ENCODE peak calls at places on chromosomes 1 and 21, in six cellular contexts. Z is neuronal stem cell, H is IMR-90, R is H1, S is trophoblast cell, M is mesenchymal stem cell. L is an unnamed sample.
A peak's percentile ranks its signal among the peaks of the same experiment; 100 is the strongest.

GRCh38 chr1:167057297-167057688 is 32.9 kb downstream of the GPA33 start:
- DNase-seq in Z (peak; percentile 53), H (peak; percentile 9), R (peak; percentile 33), S (peak; percentile 65), M (no peak), L (peak; percentile 84)

GRCh38 chr1:115160728-115161127 is 71.4 kb upstream of the TSPAN2 start:
- DNase-seq in Z (no peak), H (no peak), R (no peak), S (no peak), M (no peak), L (no peak)

GRCh38 chr21:16162953-16163352 is 433.2 kb downstream of the USP25 start:
- DNase-seq in Z (no peak), H (no peak), R (no peak), S (no peak), M (no peak), L (no peak)

GRCh38 chr1:121458291-121459048 is 273.7 kb downstream of the SRGAP2C start:
- DNase-seq in Z (no peak), H (no peak), R (no peak), S (peak; percentile 17), M (peak; percentile 20), L (no peak)

GRCh38 chr1:15244813-15245212 is 2.2 kb upstream of the FHAD1 start:
- DNase-seq in Z (no peak), H (no peak), R (no peak), S (no peak), M (no peak), L (peak; percentile 43)

GRCh38 chr21:29441651-29442050 is 142.9 kb downstream of the BACH1 start:
- DNase-seq in Z (no peak), H (no peak), R (no peak), S (no peak), M (no peak), L (no peak)

GRCh38 chr1:153881764-153882163 is 41.0 kb downstream of the GATAD2B start:
- DNase-seq in Z (no peak), H (peak; percentile 62), R (no peak), S (no peak), M (no peak), L (no peak)

GRCh38 chr1:94801919-94802546 is 18.1 kb upstream of the SLC44A3 start:
- DNase-seq in Z (peak; percentile 24), H (peak; percentile 94), R (peak; percentile 19), S (peak; percentile 65), M (peak; percentile 94), L (peak; percentile 87)

GRCh38 chr21:42640486-42640885 is 12.9 kb upstream of the PDE9A start:
- DNase-seq in Z (no peak), H (no peak), R (no peak), S (no peak), M (no peak), L (no peak)

GRCh38 chr21:28445081-28445830 is 547.4 kb downstream of the LTN1 start:
- DNase-seq in Z (no peak), H (peak; percentile 91), R (no peak), S (peak; percentile 21), M (peak; percentile 24), L (no peak)

GRCh38 chr1:75672108-75672507 is 52.4 kb upstream of the ACADM start:
- DNase-seq in Z (no peak), H (no peak), R (no peak), S (no peak), M (no peak), L (peak; percentile 42)
- H2BK120ac ChIP-seq in Z (no peak overlapping the region), H (no peak overlapping the region), R (peak overlapping the region; percentile 48), S (peak overlapping the region; percentile 81), M (no peak overlapping the region), L (no peak overlapping the region)

GRCh38 chr1:86339421-86339820 is 56.7 kb downstream of the ODF2L start:
- DNase-seq in Z (no peak), H (no peak), R (no peak), S (no peak), M (peak; percentile 9), L (no peak)
- H3K18ac ChIP-seq in Z (no peak overlapping the region), H (no peak overlapping the region), R (no peak overlapping the region), S (no peak overlapping the region), M (no peak overlapping the region), L (no peak overlapping the region)

DNA sequence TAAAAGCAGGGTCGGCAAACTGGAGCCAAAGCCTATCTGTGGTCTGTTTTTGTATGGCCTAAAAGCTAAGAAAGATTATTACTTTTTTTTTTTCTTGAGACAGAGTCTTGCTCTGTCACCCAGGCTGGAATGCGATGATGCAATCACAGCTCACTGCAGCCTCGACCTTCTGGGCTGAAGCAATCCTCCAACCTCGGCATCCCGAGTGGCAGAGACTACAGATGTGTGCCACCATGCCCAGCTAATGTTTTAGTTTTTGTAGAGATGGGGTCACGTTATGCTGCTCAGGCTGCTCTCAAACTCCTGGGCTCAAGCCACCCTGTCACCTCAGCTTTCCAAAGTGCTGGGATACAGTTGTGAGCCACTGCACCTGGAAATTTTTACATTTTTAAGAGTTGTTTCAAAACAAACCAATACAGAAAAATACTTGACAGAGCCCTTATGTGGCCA is 6.5 kb upstream of the GLRX2 start:
- DNase-seq in Z (no peak), H (peak; percentile 87), R (no peak), S (peak; percentile 78), M (peak; percentile 88), L (peak; percentile 80)
- H3K4me3 ChIP-seq in Z (no peak overlapping the region), H (no peak overlapping the region), R (no peak overlapping the region), S (no peak overlapping the region), M (no peak overlapping the region), L (no peak overlapping the region)

DNA sequence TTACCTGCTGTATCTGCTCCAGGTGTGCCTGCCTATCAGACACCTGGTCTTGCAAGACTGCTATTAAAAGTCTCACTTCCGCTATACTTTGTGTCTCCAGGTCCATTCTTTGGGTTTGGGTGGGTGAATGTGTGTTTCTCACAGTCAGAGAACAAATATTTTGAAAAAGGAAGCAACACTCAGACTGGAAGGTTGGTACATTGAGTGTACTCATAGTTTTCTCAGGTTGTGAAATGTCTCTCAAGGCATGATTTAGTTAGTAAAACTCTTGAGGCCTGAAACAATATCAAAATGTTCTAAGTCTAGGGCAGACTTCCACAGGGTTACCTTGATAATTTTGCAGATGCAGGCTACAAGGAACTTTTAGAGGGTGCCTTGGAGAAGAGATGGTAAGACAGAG is 429.9 kb upstream of the ZRANB2 start:
- DNase-seq in Z (no peak), H (no peak), R (no peak), S (no peak), M (no peak), L (no peak)
- H2BK120ac ChIP-seq in Z (no peak overlapping the region), H (no peak overlapping the region), R (no peak overlapping the region), S (no peak overlapping the region), M (no peak overlapping the region), L (no peak overlapping the region)

GRCh38 chr1:29972664-29973063 is 736.3 kb downstream of the PTPRU start:
- DNase-seq in Z (no peak), H (no peak), R (no peak), S (no peak), M (no peak), L (no peak)

GRCh38 chr1:29974345-29974744 is 738.0 kb downstream of the PTPRU start:
- DNase-seq in Z (peak; percentile 37), H (peak; percentile 88), R (peak; percentile 64), S (peak; percentile 83), M (no peak), L (peak; percentile 99)

GRCh38 chr1:29973406-29973805 is 737.1 kb downstream of the PTPRU start:
- DNase-seq in Z (no peak), H (no peak), R (no peak), S (no peak), M (no peak), L (peak; percentile 90)

GRCh38 chr1:29977550-29977949 is 741.2 kb downstream of the PTPRU start:
- DNase-seq in Z (no peak), H (no peak), R (no peak), S (no peak), M (no peak), L (no peak)

DNA sequence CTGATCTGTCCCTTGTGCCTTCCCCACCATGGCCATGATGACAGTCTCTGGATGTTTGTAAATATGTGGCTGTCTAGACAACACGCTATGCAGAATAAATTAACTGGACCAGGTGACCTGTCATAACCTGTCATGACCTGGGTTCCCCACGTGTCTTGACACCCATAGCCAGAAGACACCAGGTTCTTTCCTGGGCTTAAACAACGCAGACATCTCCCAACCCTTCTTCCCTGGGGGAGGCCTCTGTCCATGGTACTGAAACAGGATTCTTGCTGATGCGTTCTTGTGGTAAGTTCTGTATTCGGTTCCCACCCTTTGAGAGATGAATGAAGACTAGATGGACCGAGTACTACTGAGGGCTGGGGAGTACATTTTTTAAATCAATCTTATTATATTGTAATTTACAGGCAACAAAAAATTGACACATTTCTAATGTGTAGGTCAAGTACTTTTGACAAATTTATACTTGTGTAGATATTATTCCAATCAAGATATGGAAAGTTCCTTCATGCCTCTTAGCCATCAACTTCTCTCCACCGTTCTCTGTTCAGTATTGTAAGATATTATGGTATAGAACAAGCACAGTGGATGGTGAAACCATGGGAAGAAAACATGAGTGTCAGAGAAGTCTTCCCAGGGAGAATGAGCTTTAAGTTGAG is 738.8 kb downstream of the PTPRU start:
- DNase-seq in Z (peak; percentile 72), H (peak; percentile 49), R (no peak), S (peak; percentile 67), M (peak; percentile 5), L (peak; percentile 89)
- H3K18ac ChIP-seq in Z (no peak overlapping the region), H (no peak overlapping the region), R (peak overlapping the region; percentile 26), S (no peak overlapping the region), M (no peak overlapping the region), L (peak overlapping the region; percentile 71)

DNA sequence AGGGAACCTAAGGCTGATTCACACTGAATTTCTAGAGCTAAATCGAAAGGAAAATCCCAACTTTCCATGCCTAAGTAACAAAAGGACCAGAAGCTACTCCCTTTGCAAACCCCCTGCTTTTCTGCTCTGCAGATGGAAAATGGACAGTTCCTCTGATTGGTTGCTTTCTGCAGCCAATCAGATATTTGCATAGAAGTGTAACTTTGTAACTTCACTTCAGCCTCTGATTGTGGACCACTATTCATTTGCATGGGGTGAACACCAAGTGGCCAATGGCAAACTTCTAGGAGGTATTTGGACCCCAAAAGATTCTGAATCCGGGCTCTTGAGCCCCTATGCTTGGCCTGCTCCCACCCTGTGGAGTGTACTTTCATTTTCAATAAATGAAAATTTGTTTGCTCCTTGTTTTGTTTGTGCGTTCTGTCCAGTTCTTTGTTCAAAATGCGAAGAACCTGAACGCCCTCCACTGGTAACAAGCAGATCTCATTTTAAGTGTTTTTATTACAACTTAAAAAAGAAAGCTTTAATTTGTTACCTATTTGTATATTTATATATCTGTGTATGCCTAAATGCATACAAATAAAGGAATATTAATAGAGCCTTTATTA is 6.4 kb upstream of the GSTM4 start:
- DNase-seq in Z (no peak), H (peak; percentile 43), R (no peak), S (peak; percentile 32), M (peak; percentile 22), L (no peak)
- H3K4me3 ChIP-seq in Z (no peak overlapping the region), H (peak overlapping the region; percentile 36), R (no peak overlapping the region), S (no peak overlapping the region), M (no peak overlapping the region), L (no peak overlapping the region)

GRCh38 chr1:224498574-224499170 is 64.1 kb upstream of the WDR26 start:
- DNase-seq in Z (no peak), H (peak; percentile 76), R (peak; percentile 75), S (peak; percentile 90), M (peak; percentile 71), L (peak; percentile 96)
- H2BK120ac ChIP-seq in Z (no peak overlapping the region), H (peak overlapping the region; percentile 98), R (peak overlapping the region; percentile 93), S (no peak overlapping the region), M (peak overlapping the region; percentile 8), L (no peak overlapping the region)

GRCh38 chr1:230136453-230137327 is 69.7 kb downstream of the GALNT2 start:
- DNase-seq in Z (no peak), H (no peak), R (no peak), S (no peak), M (no peak), L (no peak)
- H3K18ac ChIP-seq in Z (no peak overlapping the region), H (no peak overlapping the region), R (no peak overlapping the region), S (no peak overlapping the region), M (no peak overlapping the region), L (no peak overlapping the region)

L was measured in mesendoderm.